ENCODE peak calls at places on chromosomes 13 and 19, in five cellular contexts. W, G, P, E and U are unnamed samples.

GRCh38 chr19:16676101-16676798 is 15.3 kb downstream of the TMEM38A start:
- DNase-seq in W (no peak), G (no peak), P (no peak), E (no peak), U (no peak)

GRCh38 chr13:44368062-44368591 is 5.5 kb upstream of the SERP2 start:
- DNase-seq in W (no peak), G (no peak), P (peak), E (peak), U (no peak)

GRCh38 chr13:39012608-39013007 is 22.0 kb upstream of the STOML3 start:
- DNase-seq in W (no peak), G (no peak), P (peak), E (no peak), U (no peak)

GRCh38 chr13:84430441-84430840 is 548.2 kb upstream of the SLITRK1 start:
- DNase-seq in W (no peak), G (no peak), P (no peak), E (no peak), U (no peak)

GRCh38 chr13:70391678-70392077 is 283.4 kb upstream of the KLHL1 start:
- DNase-seq in W (no peak), G (no peak), P (no peak), E (no peak), U (no peak)

GRCh38 chr13:90800082-90800746 is 547.3 kb upstream of the MIR17HG start:
- DNase-seq in W (no peak), G (peak), P (peak), E (no peak), U (no peak)

GRCh38 chr19:16678498-16678897 is 17.6 kb downstream of the TMEM38A start:
- DNase-seq in W (no peak), G (no peak), P (no peak), E (no peak), U (no peak)

GRCh38 chr13:31528176-31528575 is 211.2 kb upstream of the RXFP2 start:
- DNase-seq in W (no peak), G (no peak), P (no peak), E (no peak), U (no peak)

GRCh38 chr13:68046900-68047299 is 816.8 kb upstream of the PCDH9 start:
- DNase-seq in W (no peak), G (no peak), P (no peak), E (no peak), U (no peak)

GRCh38 chr19:719081-719512 is 10.4 kb downstream of the PALM start:
- DNase-seq in W (no peak), G (no peak), P (no peak), E (no peak), U (no peak)

GRCh38 chr19:58498316-58499020 is 13.3 kb downstream of the SLC27A5 start:
- DNase-seq in W (no peak), G (no peak), P (no peak), E (no peak), U (no peak)

GRCh38 chr19:58500242-58500641 is 11.6 kb downstream of the SLC27A5 start:
- DNase-seq in W (no peak), G (no peak), P (no peak), E (no peak), U (no peak)

GRCh38 chr19:58497634-58498170 is 14.1 kb downstream of the SLC27A5 start:
- DNase-seq in W (no peak), G (no peak), P (no peak), E (no peak), U (no peak)

GRCh38 chr19:58499021-58499927 is 12.5 kb downstream of the SLC27A5 start:
- DNase-seq in W (peak), G (peak), P (peak), E (peak), U (peak)
- TF ChIP-seq CTCF in W (peak), G (no peak), P (peak), E (peak), U (no peak)

DNA sequence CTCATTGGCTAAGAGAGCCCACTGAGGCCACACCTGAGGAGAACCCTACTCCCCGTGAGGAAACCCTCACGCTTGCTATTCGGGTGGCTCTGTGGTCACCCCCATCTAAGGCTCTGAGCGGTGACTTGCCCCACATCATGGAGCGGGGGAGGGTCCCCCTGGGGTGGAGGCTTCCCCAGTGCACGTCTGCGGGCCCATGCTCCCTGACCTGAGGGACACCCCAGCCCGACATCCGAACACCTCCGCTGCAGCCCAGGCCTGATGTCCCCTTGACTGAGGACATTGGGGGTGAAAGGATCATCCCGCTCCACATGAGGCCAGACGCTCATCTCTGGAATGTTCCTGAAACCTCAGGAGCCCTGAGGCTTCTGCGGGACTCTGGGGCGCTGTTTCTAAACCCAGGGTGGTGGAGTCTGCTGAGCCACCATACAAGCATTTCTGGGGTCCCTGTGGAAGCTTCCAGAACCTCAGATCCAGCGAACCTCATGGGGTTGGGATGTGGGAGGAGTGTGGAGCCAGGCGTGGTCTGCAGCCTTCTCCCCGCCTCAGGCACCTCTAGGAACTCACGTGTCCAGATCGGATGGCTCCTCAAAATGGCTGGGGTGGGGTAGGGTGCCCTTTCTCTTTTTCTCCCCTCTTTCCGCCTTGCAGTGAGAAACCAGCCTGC is 19.9 kb downstream of the TMED1 start:
- DNase-seq in W (no peak), G (no peak), P (no peak), E (no peak), U (no peak)
- H3K27ac ChIP-seq in W (no peak), G (peak), P (peak), E (peak), U (no peak)

DNA sequence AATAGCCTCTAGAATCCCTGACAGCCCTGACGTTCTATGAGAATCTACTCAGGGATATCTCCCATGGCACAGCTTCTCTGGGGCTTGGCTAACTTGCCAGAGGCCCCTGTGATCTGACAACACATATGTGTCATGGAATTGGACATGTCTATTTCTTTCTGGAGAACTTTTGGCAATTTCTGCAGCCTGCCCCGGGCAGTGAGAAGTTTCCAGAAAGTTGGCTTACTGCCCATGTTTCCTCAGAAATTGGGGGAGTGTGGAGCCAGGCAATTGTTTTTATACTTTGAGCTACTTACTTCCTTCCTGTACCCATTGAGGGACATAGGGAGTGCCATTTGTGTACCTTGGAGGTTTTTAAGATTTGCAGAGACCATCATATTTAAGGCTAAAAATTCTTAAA is 98.9 kb downstream of the FLT1 start:
- DNase-seq in W (no peak), G (no peak), P (no peak), E (no peak), U (no peak)
- TF ChIP-seq CTCF in W (no peak), G (no peak), P (no peak), E (no peak), U (no peak)

GRCh38 chr13:80083516-80084085 is 257.3 kb downstream of the SPRY2 start:
- DNase-seq in W (no peak), G (no peak), P (peak), E (no peak), U (no peak)
- H3K27ac ChIP-seq in W (no peak), G (peak), P (peak), E (peak), U (no peak)